ENCODE peak calls at places on chromosomes 13 and 19, in five cellular contexts. S is HEK293T, T is NT2/D1, E is GM12878, R is HepG2. F is an unnamed sample.

GRCh38 chr19:6071103-6071485 is 39.2 kb downstream of the RFX2 start:
- DNase-seq in S (no peak), E (no peak), R (no peak), T (no peak), F (no peak)

GRCh38 chr19:6340493-6341201 is 7.2 kb upstream of the ACER1 start:
- DNase-seq in S (no peak), E (no peak), R (no peak), T (no peak), F (no peak)

GRCh38 chr13:20475927-20476691 is 49.5 kb downstream of the CRYL1 start:
- DNase-seq in R (no peak), S (peak; percentile 21), E (peak; percentile 65), T (no peak), F (no peak)

GRCh38 chr13:64551755-64552154 is 2678.4 kb downstream of the PCDH9 start:
- DNase-seq in S (no peak), E (no peak), R (no peak), T (no peak), F (no peak)

GRCh38 chr19:19257137-19257536 is 16.0 kb downstream of the TM6SF2 start:
- DNase-seq in T (no peak), S (no peak), R (no peak), E (no peak), F (no peak)

GRCh38 chr13:45229172-45229571 is 28.3 kb upstream of the KCTD4 start:
- DNase-seq in E (no peak), R (no peak), T (no peak), S (no peak), F (no peak)

GRCh38 chr19:30229524-30230174 is 142.5 kb upstream of the ZNF536 start:
- DNase-seq in E (no peak), T (no peak), R (no peak), S (peak; percentile 51), F (peak; percentile 48)

GRCh38 chr13:78147905-78148304 is 229.3 kb upstream of the EDNRB start:
- DNase-seq in S (no peak), E (no peak), T (no peak), R (no peak), F (no peak)

GRCh38 chr13:58573742-58574141 is 942.2 kb downstream of the PCDH17 start:
- DNase-seq in E (no peak), R (no peak), T (no peak), S (no peak), F (no peak)

GRCh38 chr19:3982701-3983541 is 2.3 kb downstream of the EEF2 start:
- DNase-seq in R (peak; percentile 41), E (no peak), S (no peak), T (no peak), F (no peak)

GRCh38 chr19:3984584-3984907 is 717 bp downstream of the EEF2 start:
- DNase-seq in T (no peak), S (no peak), R (no peak), E (no peak), F (no peak)

GRCh38 chr19:3983542-3983914 is 1.7 kb downstream of the EEF2 start:
- DNase-seq in S (no peak), R (no peak), T (no peak), E (no peak), F (no peak)

GRCh38 chr19:3984908-3985642 is at the start of gene EEF2:
- DNase-seq in E (peak; percentile 48), R (peak; percentile 69), T (peak; percentile 76), S (peak; percentile 93), F (no peak)

DNA sequence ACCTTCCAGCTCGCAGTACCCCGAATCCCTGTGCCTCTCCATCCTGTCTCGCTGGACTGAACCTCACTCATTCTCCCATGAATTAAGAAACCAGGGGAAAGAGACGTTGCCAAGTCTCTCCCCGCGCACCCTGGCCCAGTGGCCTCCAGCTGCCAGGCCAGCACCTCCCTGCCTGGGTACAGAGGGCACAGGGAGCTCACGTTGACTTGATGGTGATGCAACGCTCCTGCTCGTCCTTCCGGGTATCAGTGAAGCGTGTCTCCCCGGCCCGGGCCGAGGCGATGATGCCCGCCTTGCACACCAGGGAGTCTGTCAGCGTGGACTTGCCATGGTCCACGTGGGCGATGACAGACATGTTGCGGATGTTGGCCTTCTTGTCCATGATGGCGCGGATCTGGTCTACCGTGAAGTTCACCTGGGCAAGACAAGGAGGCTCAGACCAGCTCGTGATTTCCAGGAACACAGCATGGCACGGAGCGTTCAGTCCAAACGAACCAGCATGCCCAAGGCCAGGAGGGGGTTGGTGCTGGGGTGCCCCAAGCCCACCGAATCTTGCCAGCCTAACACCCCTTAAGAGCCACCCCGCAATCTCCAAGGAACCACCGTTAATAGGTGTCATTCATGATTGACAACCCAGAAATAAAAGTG is 1.2 kb downstream of the EEF2 start:
- DNase-seq in R (no peak), S (no peak), E (no peak), T (no peak), F (no peak)
- TF ChIP-seq SUZ12 in R (no peak), S (no peak), E (no peak), T (no peak), F (no peak)

GRCh38 chr13:97335488-97336134 is 98.4 kb upstream of the RAP2A start:
- DNase-seq in R (no peak), T (no peak), E (no peak), S (no peak), F (no peak)
- TF ChIP-seq SUZ12 in R (no peak), T (no peak), E (no peak), S (no peak), F (no peak)

GRCh38 chr13:42494157-42494556 is 79.8 kb upstream of the TNFSF11 start:
- DNase-seq in R (no peak), S (no peak), E (no peak), T (no peak), F (no peak)
- TF ChIP-seq SUZ12 in R (no peak), S (no peak), E (no peak), T (no peak), F (no peak)

GRCh38 chr19:48993175-48994034 is at the start of the genes GYS1 and RUVBL2:
- DNase-seq in E (peak; percentile 98), S (peak; percentile 99), T (peak; percentile 94), R (peak; percentile 99), F (peak; percentile 97)

GRCh38 chr19:48992571-48993174 is 436 bp downstream of the GYS1 start:
- DNase-seq in S (no peak), R (no peak), E (no peak), T (no peak), F (no peak)

GRCh38 chr19:48990400-48990799 is 2.7 kb downstream of the GYS1 start:
- DNase-seq in T (no peak), R (no peak), E (no peak), S (no peak), F (no peak)

GRCh38 chr19:48991011-48991609 is 2.0 kb downstream of the GYS1 start:
- DNase-seq in T (no peak), S (no peak), R (no peak), E (no peak), F (no peak)

DNA sequence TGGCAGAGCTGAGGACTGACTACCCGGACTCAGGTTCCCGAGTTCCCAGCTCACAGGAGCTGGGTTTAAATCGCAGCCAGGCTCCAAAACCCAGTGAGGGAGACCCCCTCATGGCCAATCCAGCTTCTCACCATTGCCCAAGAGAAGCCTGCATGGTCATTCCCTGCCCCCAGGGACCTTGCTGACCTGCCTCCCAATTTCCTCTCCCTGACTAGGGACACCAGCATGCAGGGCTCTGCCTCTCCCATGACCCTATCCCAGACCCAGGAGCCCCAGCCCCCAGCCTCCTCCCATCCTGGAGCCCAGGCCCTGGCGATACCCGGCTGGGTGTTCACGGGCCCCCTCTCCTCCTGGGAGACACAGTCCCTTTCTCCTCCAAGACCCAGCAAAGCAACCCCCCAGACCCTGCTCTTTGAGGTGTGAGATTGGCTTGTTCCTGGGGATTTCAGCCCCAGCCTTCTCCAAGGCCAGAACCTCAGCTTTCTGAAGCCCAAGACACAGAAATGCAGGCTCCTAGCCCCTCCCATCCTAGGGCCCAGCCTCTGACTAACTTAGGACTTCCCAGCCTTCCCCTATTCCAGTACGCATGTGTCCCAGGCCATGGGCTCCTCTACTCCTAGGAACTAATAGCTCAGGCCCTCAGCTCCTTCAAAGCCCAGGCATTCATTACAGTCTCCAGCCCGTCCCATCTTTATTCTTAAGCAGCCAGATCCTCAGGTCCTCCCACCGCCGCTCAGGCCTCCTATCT is 1.1 kb downstream of the GYS1 start:
- DNase-seq in S (peak; percentile 60), R (no peak), T (no peak), E (no peak), F (no peak)
- TF ChIP-seq SUZ12 in S (no peak), R (no peak), T (no peak), E (no peak), F (no peak)

GRCh38 chr19:47704024-47704423 is 9.2 kb upstream of the EHD2 start:
- DNase-seq in E (no peak), S (no peak), T (no peak), R (no peak), F (no peak)
- TF ChIP-seq SUZ12 in E (no peak), S (no peak), T (no peak), R (no peak), F (no peak)

DNA sequence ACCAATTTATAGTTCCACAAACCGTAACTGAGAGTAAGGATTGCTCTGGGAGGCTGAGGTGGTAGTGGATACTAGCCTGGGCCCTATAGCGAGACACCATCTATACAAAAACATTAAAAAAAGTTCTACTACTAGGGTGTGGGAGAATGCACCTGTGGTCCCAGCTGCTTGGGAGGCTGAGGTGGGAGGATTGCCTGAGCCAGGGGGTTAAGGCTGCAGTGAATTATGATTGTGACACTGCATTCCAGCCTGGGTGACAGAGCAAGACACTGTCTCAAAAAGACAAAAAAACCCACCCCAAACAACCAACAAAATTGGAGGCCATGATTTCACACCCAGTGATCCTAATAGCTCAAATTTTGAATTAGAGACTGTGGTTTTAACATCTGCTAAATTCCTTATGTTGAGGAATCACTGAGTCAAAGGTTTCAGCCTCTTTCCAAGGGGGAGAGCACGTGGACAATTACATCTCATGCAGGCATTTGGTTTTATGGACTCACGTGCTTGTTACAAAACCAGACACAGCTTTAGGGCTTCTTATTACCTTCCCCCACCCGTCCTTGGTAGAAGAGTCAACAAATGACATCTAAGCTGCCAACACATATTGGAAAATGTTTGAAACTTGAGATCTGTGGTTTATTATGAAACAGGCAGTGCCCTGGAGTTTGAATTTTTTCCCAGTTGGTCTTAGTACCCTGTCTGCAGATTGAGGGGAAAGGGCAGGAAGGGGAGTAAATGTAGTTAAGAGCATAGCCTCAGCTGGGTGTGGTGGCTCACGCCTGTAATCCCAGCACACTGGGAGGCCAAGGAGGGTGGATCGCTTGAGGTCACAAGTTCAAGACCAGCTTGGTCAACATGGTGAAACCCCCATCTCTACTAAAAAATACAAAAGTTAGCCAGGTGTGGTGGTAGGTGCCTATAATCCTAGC is 18.5 kb downstream of the CYP2A6 start:
- DNase-seq in T (no peak), E (no peak), S (peak; percentile 37), R (peak; percentile 96), F (no peak)
- TF ChIP-seq SUZ12 in T (no peak), E (no peak), S (no peak), R (no peak), F (no peak)

DNA sequence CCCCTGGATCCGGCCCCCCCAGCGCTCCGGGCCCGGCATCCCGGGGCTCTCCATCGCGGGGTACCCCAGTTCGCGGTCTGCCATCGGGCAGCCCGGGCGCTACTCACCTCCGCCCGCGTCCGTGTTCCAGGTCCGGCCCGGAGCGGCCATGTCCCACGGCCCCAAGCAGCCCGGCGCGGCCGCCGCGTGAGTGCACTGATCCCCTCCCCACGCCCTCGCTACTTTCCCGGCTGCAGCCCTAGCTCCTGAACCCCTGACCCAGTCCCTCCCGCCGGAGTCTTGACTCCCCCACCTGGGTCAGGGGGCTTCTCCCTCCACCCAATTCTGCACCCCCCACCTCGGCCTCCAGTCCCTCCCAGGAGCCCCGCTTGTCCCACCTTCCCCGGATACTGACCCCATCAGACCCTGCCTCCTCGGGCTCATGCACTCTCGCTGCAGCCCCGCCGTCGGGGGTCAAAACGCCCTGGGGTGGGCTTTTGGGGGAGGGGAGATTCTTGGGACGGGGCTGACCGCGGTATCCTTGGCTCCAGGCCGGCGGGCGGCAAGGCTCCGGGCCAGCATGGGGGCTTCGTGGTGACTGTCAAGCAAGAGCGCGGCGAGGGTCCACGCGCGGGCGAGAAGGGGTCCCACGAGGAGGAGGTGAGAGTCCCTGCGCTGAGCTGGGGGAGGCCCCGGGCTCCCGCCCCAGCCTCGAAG is 566 bp downstream of the HMG20B start:
- DNase-seq in S (no peak), R (no peak), T (no peak), E (no peak), F (no peak)
- TF ChIP-seq SUZ12 in S (no peak), R (no peak), T (no peak), E (no peak), F (no peak)